ENCODE peak calls at places on chromosomes 16 and 17, in five cellular contexts. R is pancreas; F is CD4-positive, alpha-beta memory T cell; U is fibroblast of lung; V is lower lobe of right lung. Q is an unnamed sample.

GRCh38 chr17:42284020-42284369 is 4.3 kb upstream of the STAT5A start:
- DNase-seq in R (no peak), F (no peak), U (no peak), V (no peak), Q (no peak)

GRCh38 chr16:54946909-54947308 is 16.2 kb downstream of the IRX5 start:
- DNase-seq in R (no peak), F (no peak), U (no peak), V (no peak), Q (no peak)

GRCh38 chr16:81424761-81425160 is 19.8 kb upstream of the CMIP start:
- DNase-seq in R (no peak), F (no peak), U (no peak), V (no peak), Q (peak)

GRCh38 chr17:18181358-18181757 is 2.3 kb upstream of the ALKBH5 start:
- DNase-seq in R (no peak), F (no peak), U (no peak), V (no peak), Q (no peak)

GRCh38 chr17:31373150-31374082 is 18.1 kb upstream of the RAB11FIP4 start:
- DNase-seq in R (no peak), F (no peak), U (peak), V (no peak), Q (peak)

GRCh38 chr17:15444805-15445204 is 22.6 kb downstream of the CDRT4 start:
- DNase-seq in R (no peak), F (no peak), U (no peak), V (no peak), Q (no peak)

GRCh38 chr17:43839670-43840101 is 6.7 kb upstream of the MPP3 start:
- DNase-seq in R (peak), F (no peak), U (no peak), V (no peak), Q (no peak)

GRCh38 chr17:1067282-1067956 is 70.5 kb downstream of the TIMM22 start:
- DNase-seq in R (no peak), F (no peak), U (peak), V (peak), Q (no peak)

GRCh38 chr17:43734376-43734775 is 24.2 kb downstream of the SOST start:
- DNase-seq in R (no peak), F (no peak), U (peak), V (no peak), Q (no peak)

GRCh38 chr16:58243528-58244004 is 45.7 kb upstream of the CSNK2A2 start:
- DNase-seq in R (no peak), F (no peak), U (no peak), V (no peak), Q (no peak)
- H3K4me3 ChIP-seq in R (no peak), F (no peak), U (no peak), V (no peak), Q (no peak)

GRCh38 chr17:38879878-38880727 is 10.2 kb downstream of the LASP1 start:
- DNase-seq in R (no peak), F (no peak), U (peak), V (no peak), Q (no peak)
- H3K4me3 ChIP-seq in R (no peak), F (no peak), U (peak), V (peak), Q (no peak)

DNA sequence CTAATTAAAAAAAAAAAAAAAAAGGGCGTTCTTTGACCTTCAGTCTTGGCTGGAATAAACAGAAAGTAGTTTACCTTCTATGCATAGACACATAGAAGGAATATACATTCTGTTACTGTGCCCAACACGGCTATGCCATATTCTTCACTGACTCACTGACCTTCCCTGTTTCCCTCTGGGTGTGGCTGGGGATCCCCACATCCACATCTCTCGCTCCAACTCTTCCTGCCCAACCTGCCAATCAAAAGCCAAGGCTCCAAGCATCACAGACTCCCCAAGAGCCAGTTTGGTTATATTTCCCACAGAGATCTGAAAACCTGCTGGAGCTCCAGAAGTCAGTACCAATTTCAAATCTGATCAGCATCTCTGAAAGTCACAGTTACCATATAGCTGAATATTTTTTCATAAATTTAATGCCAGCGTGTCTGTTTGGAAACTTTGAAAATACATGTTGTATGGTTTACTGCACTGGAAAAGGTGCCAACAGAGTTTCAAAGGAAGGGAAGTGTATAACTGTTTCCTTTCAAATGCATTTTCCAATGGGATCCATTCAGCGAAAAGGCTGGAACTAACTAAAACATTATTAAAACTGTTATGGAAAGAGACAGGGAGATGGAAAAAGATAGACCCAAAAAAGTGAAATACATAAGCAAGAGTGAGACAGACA is 91.8 kb downstream of the SMG6 start:
- DNase-seq in R (no peak), F (no peak), U (no peak), V (no peak), Q (no peak)
- H3K4me3 ChIP-seq in R (no peak), F (no peak), U (no peak), V (no peak), Q (no peak)

DNA sequence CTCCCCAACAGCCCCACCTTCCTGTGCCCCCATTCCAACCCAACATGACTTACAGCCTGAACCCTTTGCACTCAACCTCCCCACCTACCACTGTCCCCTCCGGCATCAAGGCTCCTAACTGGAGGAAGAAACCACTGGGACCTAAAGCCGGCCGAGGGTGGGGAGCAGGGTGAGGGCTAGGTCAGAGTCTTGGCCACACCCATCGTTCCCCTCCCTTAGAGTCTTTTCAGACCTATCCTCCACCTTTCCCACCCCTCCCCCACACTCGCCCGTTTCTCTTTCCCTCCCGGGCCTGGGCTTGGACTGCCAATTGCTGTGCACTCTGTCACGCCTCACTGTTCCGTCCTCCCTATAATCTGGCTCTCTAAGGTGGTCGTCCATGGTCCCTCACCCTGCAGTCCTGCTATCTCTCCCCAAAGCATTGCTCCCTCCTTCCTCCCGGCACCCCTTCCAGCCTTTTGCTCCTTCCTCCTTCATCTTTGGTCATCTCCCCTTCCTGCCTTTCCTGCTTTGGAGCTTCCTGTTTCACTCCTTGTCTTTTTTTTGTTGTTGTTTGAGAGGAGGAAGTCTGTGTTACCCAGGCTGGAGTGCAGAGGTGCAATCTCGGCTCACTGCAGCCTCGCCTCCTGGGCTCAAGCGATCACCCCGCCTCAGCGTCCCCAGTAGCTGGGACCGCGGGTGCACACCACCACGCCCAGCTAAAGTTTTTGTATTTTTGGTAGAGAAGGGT is 958 bp upstream of the CLDN7 start:
- DNase-seq in R (peak), F (no peak), U (no peak), V (peak), Q (no peak)
- H3K4me3 ChIP-seq in R (peak), F (no peak), U (peak), V (peak), Q (peak)

DNA sequence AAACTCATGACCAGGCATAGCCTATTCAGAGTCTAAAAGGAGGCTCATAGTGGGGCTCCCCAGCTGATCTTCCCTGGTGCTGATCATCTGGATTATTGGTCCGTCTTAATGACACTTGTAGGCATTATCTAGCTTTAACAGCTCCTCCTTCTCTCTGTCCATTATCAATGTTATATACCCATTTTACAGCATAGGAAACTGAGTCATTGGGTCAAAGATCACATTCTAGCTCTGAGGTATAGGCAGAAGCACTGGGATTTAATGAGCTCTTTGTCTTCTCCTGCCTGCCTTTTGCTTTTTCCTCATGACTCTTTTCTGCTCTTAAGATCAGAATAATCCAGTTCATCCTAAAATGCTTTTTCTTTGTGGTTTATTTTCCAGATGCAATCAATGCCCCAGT is 756 bp downstream of the CCL2 start:
- DNase-seq in R (no peak), F (no peak), U (no peak), V (no peak), Q (no peak)
- H3K4me3 ChIP-seq in R (peak), F (no peak), U (peak), V (peak), Q (peak)

DNA sequence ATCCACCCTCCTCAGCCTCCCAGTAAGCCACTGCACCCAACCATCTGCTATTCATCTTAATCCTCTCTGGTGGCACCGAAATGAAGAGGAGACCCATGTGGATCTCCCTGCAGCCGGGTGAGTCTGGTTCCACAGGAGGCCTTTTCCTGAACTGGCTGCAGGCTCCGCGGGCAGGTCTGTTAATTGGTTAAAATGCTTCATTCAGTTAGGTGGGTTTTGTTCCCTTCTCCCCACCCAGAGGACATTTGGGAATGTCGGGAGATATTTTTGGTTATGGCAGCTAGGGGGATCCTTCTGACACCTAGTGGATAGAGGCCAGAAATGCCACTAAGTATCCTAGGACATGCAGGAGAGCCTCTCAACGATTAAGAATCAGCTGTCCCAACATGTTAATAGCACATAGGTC is 16.7 kb downstream of the C16orf54 start:
- DNase-seq in R (no peak), F (no peak), U (peak), V (no peak), Q (no peak)
- H3K4me3 ChIP-seq in R (no peak), F (no peak), U (no peak), V (no peak), Q (no peak)

GRCh38 chr16:11136600-11136999 is 119.4 kb downstream of the SOCS1 start:
- DNase-seq in R (no peak), F (no peak), U (no peak), V (no peak), Q (no peak)
- H3K4me3 ChIP-seq in R (no peak), F (no peak), U (no peak), V (no peak), Q (no peak)

GRCh38 chr17:35312790-35313711 is 60.4 kb downstream of the SLFN11 start:
- DNase-seq in R (peak), F (peak), U (peak), V (peak), Q (peak)
- H3K4me3 ChIP-seq in R (no peak), F (peak), U (no peak), V (peak), Q (no peak)